ENCODE peak calls at places on chromosome 21, in five cellular contexts. One of them, this sample, is unnamed. For H3K4me1, the result is how much of the 10 kb centered on the place peaks cover.

GRCh38 chr21:26769613-26770188 is 75.5 kb downstream of the ADAMTS1 start:
- DNase-seq in SJCRH30: peak
- DNase-seq in CD4-positive, CD25-positive, alpha-beta regulatory T cell: no peak
- DNase-seq in fibroblast of lung: peak
- DNase-seq in mammary epithelial cell: no peak
- DNase-seq in this sample: no peak

GRCh38 chr21:27219068-27219467 is 252.2 kb upstream of the ADAMTS5 start:
- DNase-seq in fibroblast of lung: peak
- DNase-seq in mammary epithelial cell: peak
- DNase-seq in CD4-positive, CD25-positive, alpha-beta regulatory T cell: no peak
- DNase-seq in SJCRH30: no peak
- DNase-seq in this sample: no peak

GRCh38 chr21:16423921-16424320 is 694.1 kb downstream of the USP25 start:
- DNase-seq in fibroblast of lung: no peak
- DNase-seq in CD4-positive, CD25-positive, alpha-beta regulatory T cell: no peak
- DNase-seq in SJCRH30: no peak
- DNase-seq in mammary epithelial cell: no peak
- DNase-seq in this sample: no peak

GRCh38 chr21:17921579-17922530 is 102.7 kb upstream of the C21orf91 start:
- DNase-seq in CD4-positive, CD25-positive, alpha-beta regulatory T cell: no peak
- DNase-seq in mammary epithelial cell: peak
- DNase-seq in fibroblast of lung: peak
- DNase-seq in SJCRH30: peak
- DNase-seq in this sample: no peak

GRCh38 chr21:14889080-14889805 is 175.6 kb downstream of the NRIP1 start:
- DNase-seq in mammary epithelial cell: peak
- DNase-seq in CD4-positive, CD25-positive, alpha-beta regulatory T cell: no peak
- DNase-seq in SJCRH30: peak
- DNase-seq in fibroblast of lung: peak
- DNase-seq in this sample: no peak

GRCh38 chr21:17793675-17794123 is 25.5 kb downstream of the C21orf91 start:
- DNase-seq in CD4-positive, CD25-positive, alpha-beta regulatory T cell: no peak
- DNase-seq in fibroblast of lung: peak
- DNase-seq in SJCRH30: no peak
- DNase-seq in mammary epithelial cell: no peak
- DNase-seq in this sample: peak

GRCh38 chr21:29192999-29193563 is 62.6 kb downstream of the MAP3K7CL start:
- DNase-seq in CD4-positive, CD25-positive, alpha-beta regulatory T cell: no peak
- DNase-seq in mammary epithelial cell: no peak
- DNase-seq in fibroblast of lung: no peak
- DNase-seq in SJCRH30: no peak
- DNase-seq in this sample: no peak

GRCh38 chr21:36700961-36701911 is 2.3 kb downstream of the SIM2 start:
- DNase-seq in CD4-positive, CD25-positive, alpha-beta regulatory T cell: no peak
- DNase-seq in SJCRH30: no peak
- DNase-seq in fibroblast of lung: no peak
- DNase-seq in mammary epithelial cell: no peak
- DNase-seq in this sample: no peak

GRCh38 chr21:17526771-17527170 is 13.9 kb downstream of the CXADR start:
- DNase-seq in mammary epithelial cell: no peak
- DNase-seq in CD4-positive, CD25-positive, alpha-beta regulatory T cell: no peak
- DNase-seq in fibroblast of lung: no peak
- DNase-seq in SJCRH30: no peak
- DNase-seq in this sample: no peak

GRCh38 chr21:37463083-37463780 is 96.7 kb downstream of the DYRK1A start:
- DNase-seq in SJCRH30: peak
- DNase-seq in CD4-positive, CD25-positive, alpha-beta regulatory T cell: no peak
- DNase-seq in mammary epithelial cell: peak
- DNase-seq in fibroblast of lung: peak
- DNase-seq in this sample: peak

GRCh38 chr21:44485254-44485793 is 30.0 kb downstream of the LRRC3 start:
- DNase-seq in fibroblast of lung: peak
- DNase-seq in SJCRH30: no peak
- DNase-seq in CD4-positive, CD25-positive, alpha-beta regulatory T cell: peak
- DNase-seq in mammary epithelial cell: no peak
- DNase-seq in this sample: peak

GRCh38 chr21:36744560-36745231 is 45.8 kb downstream of the SIM2 start:
- DNase-seq in CD4-positive, CD25-positive, alpha-beta regulatory T cell: no peak
- DNase-seq in mammary epithelial cell: no peak
- DNase-seq in fibroblast of lung: peak
- DNase-seq in SJCRH30: peak
- DNase-seq in this sample: no peak

GRCh38 chr21:29821230-29821629 is 118.6 kb downstream of the GRIK1 start:
- DNase-seq in SJCRH30: no peak
- DNase-seq in fibroblast of lung: no peak
- DNase-seq in mammary epithelial cell: no peak
- DNase-seq in CD4-positive, CD25-positive, alpha-beta regulatory T cell: no peak
- DNase-seq in this sample: no peak

GRCh38 chr21:30463713-30464112 is 16.5 kb downstream of the KRTAP19-1 start:
- DNase-seq in SJCRH30: peak
- DNase-seq in fibroblast of lung: no peak
- DNase-seq in mammary epithelial cell: peak
- DNase-seq in CD4-positive, CD25-positive, alpha-beta regulatory T cell: no peak
- DNase-seq in this sample: no peak

GRCh38 chr21:40120944-40121575 is 253.8 kb downstream of the PCP4 start:
- DNase-seq in fibroblast of lung: peak
- DNase-seq in mammary epithelial cell: no peak
- DNase-seq in SJCRH30: peak
- DNase-seq in CD4-positive, CD25-positive, alpha-beta regulatory T cell: no peak
- DNase-seq in this sample: no peak

GRCh38 chr21:28872218-28872617 is 120.5 kb downstream of the LTN1 start:
- DNase-seq in fibroblast of lung: no peak
- DNase-seq in SJCRH30: no peak
- DNase-seq in CD4-positive, CD25-positive, alpha-beta regulatory T cell: no peak
- DNase-seq in mammary epithelial cell: peak
- DNase-seq in this sample: no peak

GRCh38 chr21:42518216-42518615 is 4.6 kb downstream of the SLC37A1 start:
- DNase-seq in mammary epithelial cell: peak
- DNase-seq in SJCRH30: peak
- DNase-seq in CD4-positive, CD25-positive, alpha-beta regulatory T cell: no peak
- DNase-seq in fibroblast of lung: peak
- DNase-seq in this sample: no peak
- H3K4me3 ChIP-seq in mammary epithelial cell: no peak
- H3K4me3 ChIP-seq in SJCRH30: no peak
- H3K4me3 ChIP-seq in CD4-positive, CD25-positive, alpha-beta regulatory T cell: no peak
- H3K4me3 ChIP-seq in fibroblast of lung: no peak
- H3K4me3 ChIP-seq in this sample: no peak

DNA sequence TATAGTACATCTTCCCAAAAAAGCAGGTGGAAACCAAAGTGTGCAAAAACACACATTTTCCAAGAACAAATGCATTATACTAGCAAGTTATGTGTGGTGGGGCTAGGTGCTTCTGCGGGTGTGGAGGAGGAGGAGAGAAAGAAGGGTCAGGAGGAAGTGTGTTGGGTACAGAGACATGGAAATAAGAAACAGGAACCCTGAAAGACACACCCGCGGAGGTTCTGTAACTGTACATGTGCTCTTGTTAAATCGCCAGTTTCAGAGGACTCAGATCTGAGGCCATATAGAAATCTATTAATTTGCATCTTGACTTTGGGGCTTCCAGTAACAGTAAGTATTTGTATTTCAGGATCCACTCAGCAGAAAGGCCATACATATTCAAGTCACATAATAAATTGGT is 30.9 kb downstream of the ERG start:
- DNase-seq in SJCRH30: no peak
- DNase-seq in fibroblast of lung: no peak
- DNase-seq in mammary epithelial cell: no peak
- DNase-seq in CD4-positive, CD25-positive, alpha-beta regulatory T cell: no peak
- DNase-seq in this sample: no peak
- H3K4me1 ChIP-seq in SJCRH30: under half
- H3K4me1 ChIP-seq in fibroblast of lung: under half
- H3K4me1 ChIP-seq in mammary epithelial cell: under half
- H3K4me1 ChIP-seq in CD4-positive, CD25-positive, alpha-beta regulatory T cell: under half
- H3K4me1 ChIP-seq in this sample: under half

DNA sequence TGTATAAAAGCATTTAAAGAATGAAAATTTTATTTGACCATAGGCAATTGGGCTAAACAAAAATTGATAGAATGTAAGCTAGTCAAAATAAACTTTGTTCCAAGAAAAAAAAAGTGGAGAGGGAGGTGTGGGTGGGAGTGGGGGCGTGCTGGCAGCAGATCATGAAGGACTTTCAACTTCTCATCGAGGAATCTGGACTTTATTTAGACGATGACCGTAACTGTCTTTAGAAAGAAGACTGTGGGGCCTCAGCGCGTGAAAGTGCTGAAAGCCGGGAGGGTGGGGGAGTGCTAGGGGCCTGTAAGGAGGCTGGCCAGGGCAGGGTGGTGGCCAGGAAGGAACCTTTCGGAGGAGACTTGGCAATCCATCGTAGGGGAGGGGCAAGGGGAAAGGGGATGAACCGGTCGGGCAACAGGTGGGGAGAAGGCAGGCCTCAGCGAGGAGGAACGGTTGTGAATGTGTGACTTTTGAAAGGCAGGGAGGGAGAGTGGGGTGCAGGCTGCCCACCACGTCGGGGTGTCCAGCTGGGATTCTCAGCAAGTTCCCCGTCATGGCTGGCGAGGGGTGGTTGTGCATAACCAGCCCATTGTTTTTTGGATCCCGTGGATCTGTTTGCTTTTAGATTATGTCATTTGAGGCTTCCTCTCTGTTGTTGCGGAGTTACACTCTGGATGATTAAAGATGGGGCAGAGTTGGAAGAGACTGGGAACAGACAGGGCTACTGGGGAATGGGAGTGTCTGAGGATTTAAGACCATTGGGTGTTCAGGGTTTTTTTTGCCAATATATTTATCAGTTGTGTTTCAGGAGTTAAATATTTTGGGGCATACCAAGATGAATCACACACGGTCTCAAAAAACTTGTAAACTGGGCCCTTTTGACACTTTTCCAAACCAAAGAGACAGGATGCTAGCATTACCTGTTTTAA is 35.5 kb downstream of the HUNK start:
- DNase-seq in CD4-positive, CD25-positive, alpha-beta regulatory T cell: no peak
- DNase-seq in mammary epithelial cell: no peak
- DNase-seq in fibroblast of lung: no peak
- DNase-seq in SJCRH30: peak
- DNase-seq in this sample: no peak
- H3K4me3 ChIP-seq in CD4-positive, CD25-positive, alpha-beta regulatory T cell: no peak
- H3K4me3 ChIP-seq in mammary epithelial cell: no peak
- H3K4me3 ChIP-seq in fibroblast of lung: no peak
- H3K4me3 ChIP-seq in SJCRH30: peak
- H3K4me3 ChIP-seq in this sample: no peak

GRCh38 chr21:38811257-38811656 is 5.5 kb downstream of the ETS2 start:
- DNase-seq in fibroblast of lung: peak
- DNase-seq in CD4-positive, CD25-positive, alpha-beta regulatory T cell: no peak
- DNase-seq in mammary epithelial cell: peak
- DNase-seq in SJCRH30: no peak
- DNase-seq in this sample: no peak
- H3K4me1 ChIP-seq in fibroblast of lung: under half
- H3K4me1 ChIP-seq in CD4-positive, CD25-positive, alpha-beta regulatory T cell: under half
- H3K4me1 ChIP-seq in mammary epithelial cell: under half
- H3K4me1 ChIP-seq in SJCRH30: under half
- H3K4me1 ChIP-seq in this sample: under half

DNA sequence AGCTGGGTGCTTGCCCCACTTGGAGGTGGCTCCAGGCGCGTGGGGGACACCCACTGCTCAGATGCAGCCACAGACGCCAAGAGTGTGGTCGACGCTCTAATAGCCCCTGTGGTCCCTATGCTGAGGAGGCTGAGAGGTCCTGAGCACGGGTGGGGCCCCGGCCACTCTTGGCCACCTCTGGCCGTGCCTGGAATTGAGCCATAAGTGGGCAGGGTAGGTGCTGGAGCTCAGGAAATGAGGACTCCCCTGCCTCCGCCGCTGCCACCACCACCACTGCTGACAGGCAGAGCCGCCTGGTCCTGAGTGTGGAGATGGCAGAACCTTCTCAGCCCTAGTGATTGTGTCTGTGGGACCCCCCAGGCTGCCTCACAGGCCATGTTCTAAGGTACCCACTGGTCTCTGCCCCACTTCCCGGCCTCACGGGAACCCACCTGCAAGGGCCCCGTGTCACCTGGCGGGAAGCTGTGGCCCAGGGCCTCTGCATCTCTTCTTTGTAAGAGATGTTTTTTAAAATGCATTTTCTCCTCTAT is 34.6 kb upstream of the DIP2A start:
- DNase-seq in SJCRH30: no peak
- DNase-seq in fibroblast of lung: no peak
- DNase-seq in mammary epithelial cell: no peak
- DNase-seq in CD4-positive, CD25-positive, alpha-beta regulatory T cell: no peak
- DNase-seq in this sample: peak
- H3K4me3 ChIP-seq in SJCRH30: no peak
- H3K4me3 ChIP-seq in fibroblast of lung: no peak
- H3K4me3 ChIP-seq in mammary epithelial cell: no peak
- H3K4me3 ChIP-seq in CD4-positive, CD25-positive, alpha-beta regulatory T cell: no peak
- H3K4me3 ChIP-seq in this sample: no peak

GRCh38 chr21:41187537-41188025 is 19.6 kb downstream of the BACE2 start:
- DNase-seq in fibroblast of lung: no peak
- DNase-seq in mammary epithelial cell: no peak
- DNase-seq in SJCRH30: no peak
- DNase-seq in CD4-positive, CD25-positive, alpha-beta regulatory T cell: no peak
- DNase-seq in this sample: no peak
- H3K4me1 ChIP-seq in fibroblast of lung: under half
- H3K4me1 ChIP-seq in mammary epithelial cell: under half
- H3K4me1 ChIP-seq in SJCRH30: under half
- H3K4me1 ChIP-seq in CD4-positive, CD25-positive, alpha-beta regulatory T cell: under half
- H3K4me1 ChIP-seq in this sample: under half

DNA sequence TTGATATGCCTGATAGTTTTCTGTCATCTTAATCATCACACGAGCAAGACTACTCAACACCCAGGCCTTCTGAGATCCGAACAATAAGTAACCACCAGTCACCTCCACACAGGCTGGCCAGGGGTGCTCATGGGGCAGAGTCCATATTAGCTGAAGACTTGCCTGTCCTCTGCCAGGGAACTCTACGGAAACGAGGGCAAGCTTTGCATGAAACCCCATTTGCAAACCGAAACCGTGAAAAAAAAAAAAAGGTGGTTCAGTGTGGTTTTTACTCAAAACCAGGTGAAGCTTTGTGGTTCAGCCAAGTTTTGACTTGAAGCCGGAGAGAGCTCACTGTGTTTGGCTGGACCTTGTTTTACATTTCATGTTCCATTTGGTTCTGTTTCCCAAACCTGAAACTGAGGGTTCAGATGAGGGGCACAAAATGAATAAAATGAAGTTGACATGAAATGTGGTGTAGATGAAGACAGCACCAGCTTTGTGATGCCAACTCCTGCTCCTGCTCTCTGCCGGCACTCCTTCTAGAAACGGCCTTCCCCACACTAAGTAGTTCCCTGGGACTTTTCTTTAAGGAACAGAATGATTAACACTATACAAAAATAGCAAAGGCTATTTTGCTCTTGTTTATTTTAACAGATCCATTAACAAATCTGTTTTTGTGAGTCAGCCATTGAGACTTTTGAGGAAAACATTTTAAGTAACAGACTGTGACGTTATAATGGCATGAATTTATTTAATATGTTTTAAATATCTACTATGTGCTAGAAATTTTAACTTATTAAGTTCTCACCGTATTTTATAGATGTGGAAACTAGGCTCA is 74.7 kb downstream of the RUNX1 start:
- DNase-seq in mammary epithelial cell: no peak
- DNase-seq in CD4-positive, CD25-positive, alpha-beta regulatory T cell: peak
- DNase-seq in fibroblast of lung: peak
- DNase-seq in SJCRH30: no peak
- DNase-seq in this sample: peak
- H3K4me3 ChIP-seq in mammary epithelial cell: no peak
- H3K4me3 ChIP-seq in CD4-positive, CD25-positive, alpha-beta regulatory T cell: peak
- H3K4me3 ChIP-seq in fibroblast of lung: no peak
- H3K4me3 ChIP-seq in SJCRH30: no peak
- H3K4me3 ChIP-seq in this sample: no peak